ENCODE peak calls at places on chromosome 4, in four cellular contexts. V is K562, G is GM12878, E is HepG2. W is an unnamed sample. For H3K4me1, the result is how much of the 10 kb centered on the place peaks cover.

GRCh38 chr4:165517216-165517615 is 138.4 kb downstream of the CPE start:
- DNase-seq in E (no peak), V (no peak), G (no peak), W (no peak)

GRCh38 chr4:125519376-125520171 is 204.8 kb downstream of the FAT4 start:
- DNase-seq in E (no peak), V (no peak), G (no peak), W (no peak)

GRCh38 chr4:10157478-10158354 is 41.1 kb upstream of the WDR1 start:
- DNase-seq in G (peak), V (peak), E (peak), W (peak)

GRCh38 chr4:125750399-125750798 is 435.6 kb downstream of the FAT4 start:
- DNase-seq in E (no peak), V (no peak), G (no peak), W (no peak)

GRCh38 chr4:29046716-29047115 is 1673.5 kb upstream of the PCDH7 start:
- DNase-seq in E (no peak), G (no peak), V (no peak), W (no peak)

GRCh38 chr4:38195486-38195885 is 235.3 kb downstream of the PTTG2 start:
- DNase-seq in V (no peak), G (no peak), E (no peak), W (no peak)

GRCh38 chr4:20255823-20256222 is 4.1 kb downstream of the SLIT2 start:
- DNase-seq in G (no peak), E (no peak), V (no peak), W (no peak)

GRCh38 chr4:48905363-48906015 is 1.1 kb downstream of the OCIAD2 start:
- DNase-seq in G (no peak), V (no peak), E (peak), W (peak)

GRCh38 chr4:19879330-19879729 is 372.4 kb upstream of the SLIT2 start:
- DNase-seq in E (no peak), G (no peak), V (no peak), W (no peak)

GRCh38 chr4:145177511-145177905 is 2.9 kb downstream of the OTUD4 start:
- DNase-seq in G (no peak), E (no peak), V (no peak), W (no peak)

GRCh38 chr4:128322986-128323385 is 35.4 kb upstream of the PGRMC2 start:
- DNase-seq in V (no peak), E (peak), G (no peak), W (no peak)

GRCh38 chr4:92121099-92121498 is 182.7 kb upstream of the GRID2 start:
- DNase-seq in E (no peak), V (no peak), G (no peak), W (no peak)

GRCh38 chr4:109177411-109177810 is 125.0 kb downstream of the COL25A1 start:
- DNase-seq in G (no peak), E (no peak), V (no peak), W (no peak)

GRCh38 chr4:108044951-108045686 is 55.4 kb downstream of the HADH start:
- DNase-seq in V (peak), G (no peak), E (no peak), W (no peak)

GRCh38 chr4:1579834-1580686 is 104.1 kb downstream of the FAM53A start:
- DNase-seq in V (peak), E (peak), G (no peak), W (peak)

GRCh38 chr4:161577604-161578301 is 586.0 kb downstream of the FSTL5 start:
- DNase-seq in E (no peak), V (no peak), G (no peak), W (no peak)

GRCh38 chr4:128387600-128388351 is 100.2 kb upstream of the PGRMC2 start:
- DNase-seq in E (no peak), G (no peak), V (no peak), W (no peak)

GRCh38 chr4:82899339-82899738 is 1.2 kb upstream of the THAP9 start:
- DNase-seq in G (no peak), V (no peak), E (no peak), W (no peak)

GRCh38 chr4:80101086-80101767 is 28.2 kb upstream of the ANTXR2 start:
- DNase-seq in G (no peak), V (no peak), E (no peak), W (no peak)

GRCh38 chr4:5032825-5033224 is 13.6 kb upstream of the CYTL1 start:
- DNase-seq in G (no peak), E (no peak), V (no peak), W (no peak)

GRCh38 chr4:38154681-38155588 is 194.7 kb downstream of the PTTG2 start:
- DNase-seq in G (no peak), V (no peak), E (no peak), W (no peak)

GRCh38 chr4:88162636-88163035 is 4.2 kb upstream of the ABCG2 start:
- DNase-seq in V (no peak), E (peak), G (no peak), W (no peak)

GRCh38 chr4:10123227-10124101 is 6.9 kb upstream of the WDR1 start:
- DNase-seq in V (no peak), G (no peak), E (peak), W (peak)

GRCh38 chr4:4781936-4782754 is 77.3 kb upstream of the MSX1 start:
- DNase-seq in E (no peak), V (no peak), G (no peak), W (peak)

GRCh38 chr4:155789391-155789790 is 30.6 kb downstream of the GUCY1B1 start:
- DNase-seq in E (no peak), G (no peak), V (no peak), W (no peak)

GRCh38 chr4:183905081-183905592 is at the start of gene STOX2:
- DNase-seq in V (no peak), E (peak), G (no peak), W (peak)
- TF ChIP-seq REST in V (no peak), E (no peak), G (no peak), W (no peak)

DNA sequence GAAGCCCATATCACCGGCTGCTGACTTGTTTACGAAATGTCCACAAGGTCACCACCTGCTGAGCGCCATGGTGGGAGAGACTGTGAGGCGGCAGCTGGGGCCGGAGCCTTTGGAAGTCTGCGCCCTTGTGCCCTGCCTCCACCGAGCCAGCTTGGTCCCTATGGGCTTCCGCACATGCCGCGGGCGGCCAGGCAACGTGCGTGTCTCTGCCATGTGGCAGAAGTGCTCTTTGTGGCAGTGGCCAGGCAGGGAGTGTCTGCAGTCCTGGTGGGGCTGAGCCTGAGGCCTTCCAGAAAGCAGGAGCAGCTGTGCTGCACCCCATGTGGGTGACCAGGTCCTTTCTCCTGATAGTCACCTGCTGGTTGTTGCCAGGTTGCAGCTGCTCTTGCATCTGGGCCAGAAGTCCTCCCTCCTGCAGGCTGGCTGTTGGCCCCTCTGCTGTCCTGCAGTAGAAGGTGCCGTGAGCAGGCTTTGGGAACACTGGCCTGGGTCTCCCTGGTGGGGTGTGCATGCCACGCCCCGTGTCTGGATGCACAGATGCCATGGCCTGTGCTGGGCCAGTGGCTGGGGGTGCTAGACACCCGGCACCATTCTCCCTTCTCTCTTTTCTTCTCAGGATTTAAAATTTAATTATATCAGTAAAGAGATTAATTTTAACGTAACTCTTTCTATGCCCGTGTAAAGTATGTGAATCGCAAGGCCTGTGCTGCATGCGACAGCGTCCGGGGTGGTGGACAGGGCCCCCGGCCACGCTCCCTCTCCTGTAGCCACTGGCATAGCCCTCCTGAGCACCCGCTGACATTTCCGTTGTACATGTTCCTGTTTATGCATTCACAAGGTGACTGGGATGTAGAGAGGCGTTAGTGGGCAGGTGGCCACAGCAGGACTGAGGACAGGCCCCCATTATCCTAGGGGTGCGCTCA is 8.7 kb upstream of the MSANTD1 start:
- DNase-seq in E (no peak), G (no peak), V (no peak), W (no peak)
- H3K4me1 ChIP-seq in E (under half), G (under half), V (under half), W (under half)

DNA sequence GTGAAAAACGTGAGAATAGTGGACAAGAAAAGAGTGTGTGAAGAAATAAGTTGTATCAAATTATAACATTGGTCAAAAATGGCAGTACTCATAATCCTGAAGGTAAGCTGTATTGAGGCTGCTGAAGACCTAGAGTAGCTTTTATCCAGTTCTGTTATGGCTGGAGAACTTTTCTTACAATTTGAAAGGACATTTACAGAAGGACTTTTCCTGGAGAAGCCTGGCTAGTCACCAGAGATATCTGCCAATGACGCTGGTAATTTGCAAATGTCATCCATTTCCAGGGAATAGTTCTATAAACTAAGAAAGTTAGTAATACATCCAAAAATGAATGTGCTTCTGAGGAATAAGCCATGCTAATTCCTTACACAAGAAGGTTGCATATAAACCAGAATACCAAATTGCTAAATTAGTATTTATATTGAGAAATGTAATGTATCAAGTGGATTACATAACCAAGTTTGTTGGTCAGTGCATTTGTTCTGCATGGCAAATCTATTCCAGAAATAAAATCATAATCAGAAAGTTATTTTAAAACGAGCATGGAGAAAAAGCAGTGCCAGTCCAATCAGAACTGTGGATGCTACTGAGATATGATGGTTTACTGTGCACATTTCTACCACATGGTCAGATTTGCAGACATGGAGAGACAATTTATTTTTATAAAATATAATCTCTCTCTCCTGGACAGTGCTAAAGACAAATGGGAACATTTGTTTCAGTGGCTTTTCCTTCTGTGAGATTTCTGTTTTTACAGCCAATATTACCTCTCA is 743.7 kb upstream of the HS3ST1 start:
- DNase-seq in V (no peak), G (no peak), E (no peak), W (no peak)
- TF ChIP-seq GABPA in V (no peak), G (no peak), E (no peak), W (no peak)

GRCh38 chr4:26022346-26022891 is 108.4 kb downstream of the SMIM20 start:
- DNase-seq in V (no peak), G (no peak), E (peak), W (no peak)
- TF ChIP-seq REST in V (no peak), G (no peak), E (no peak), W (no peak)

GRCh38 chr4:40206421-40206820 is 9.6 kb downstream of the RHOH start:
- DNase-seq in G (no peak), V (no peak), E (no peak), W (no peak)
- H3K4me1 ChIP-seq in G (under half), V (under half), E (under half), W (under half)

GRCh38 chr4:6448476-6449170 is 23.8 kb downstream of the PPP2R2C start:
- DNase-seq in G (no peak), V (no peak), E (no peak), W (no peak)

GRCh38 chr4:6446130-6446482 is 26.3 kb downstream of the PPP2R2C start:
- DNase-seq in E (no peak), V (no peak), G (no peak), W (no peak)

GRCh38 chr4:6446538-6447451 is 25.6 kb downstream of the PPP2R2C start:
- DNase-seq in E (no peak), G (no peak), V (no peak), W (no peak)

GRCh38 chr4:6449335-6449734 is 23.1 kb downstream of the PPP2R2C start:
- DNase-seq in G (no peak), V (no peak), E (no peak), W (no peak)

GRCh38 chr4:6447561-6448290 is 24.7 kb downstream of the PPP2R2C start:
- DNase-seq in G (no peak), V (no peak), E (no peak), W (no peak)
- TF ChIP-seq GABPA in G (no peak), V (no peak), E (no peak), W (no peak)

W was measured in SK-N-SH.